ENCODE peak calls at places on chromosome 11, in nine cellular contexts. One of them, this sample, is unnamed.

GRCh38 chr11:65452806-65453490 is 30.4 kb downstream of the NEAT1 start:
- DNase-seq in AG04450: no peak
- DNase-seq in colonic mucosa: no peak
- DNase-seq in esophagus squamous epithelium: no peak
- DNase-seq in mucosa of descending colon: no peak
- DNase-seq in fibroblast of villous mesenchyme: peak
- DNase-seq in cardiac fibroblast: peak
- DNase-seq in GM23338: no peak
- DNase-seq in fibroblast of lung: peak
- DNase-seq in this sample: no peak

GRCh38 chr11:75733346-75734107 is 15.9 kb downstream of the MOGAT2 start:
- DNase-seq in AG04450: no peak
- DNase-seq in colonic mucosa: no peak
- DNase-seq in esophagus squamous epithelium: no peak
- DNase-seq in mucosa of descending colon: no peak
- DNase-seq in fibroblast of villous mesenchyme: no peak
- DNase-seq in cardiac fibroblast: no peak
- DNase-seq in GM23338: no peak
- DNase-seq in fibroblast of lung: peak
- DNase-seq in this sample: no peak

GRCh38 chr11:108494182-108494581 is 4.0 kb downstream of the POGLUT3 start:
- DNase-seq in AG04450: no peak
- DNase-seq in colonic mucosa: no peak
- DNase-seq in esophagus squamous epithelium: no peak
- DNase-seq in mucosa of descending colon: no peak
- DNase-seq in fibroblast of villous mesenchyme: no peak
- DNase-seq in cardiac fibroblast: no peak
- DNase-seq in GM23338: no peak
- DNase-seq in fibroblast of lung: no peak
- DNase-seq in this sample: no peak

GRCh38 chr11:130636672-130637463 is 188.4 kb downstream of the ADAMTS15 start:
- DNase-seq in AG04450: no peak
- DNase-seq in colonic mucosa: no peak
- DNase-seq in esophagus squamous epithelium: no peak
- DNase-seq in mucosa of descending colon: no peak
- DNase-seq in fibroblast of villous mesenchyme: peak
- DNase-seq in cardiac fibroblast: peak
- DNase-seq in GM23338: no peak
- DNase-seq in fibroblast of lung: peak
- DNase-seq in this sample: no peak

GRCh38 chr11:112114460-112114859 is 27.8 kb downstream of the SDHD start:
- DNase-seq in AG04450: no peak
- DNase-seq in colonic mucosa: no peak
- DNase-seq in esophagus squamous epithelium: no peak
- DNase-seq in mucosa of descending colon: no peak
- DNase-seq in fibroblast of villous mesenchyme: no peak
- DNase-seq in cardiac fibroblast: no peak
- DNase-seq in GM23338: no peak
- DNase-seq in fibroblast of lung: no peak
- DNase-seq in this sample: no peak

GRCh38 chr11:3002871-3003270 is 10.7 kb upstream of the NAP1L4 start:
- DNase-seq in AG04450: no peak
- DNase-seq in colonic mucosa: no peak
- DNase-seq in esophagus squamous epithelium: no peak
- DNase-seq in mucosa of descending colon: no peak
- DNase-seq in fibroblast of villous mesenchyme: no peak
- DNase-seq in cardiac fibroblast: no peak
- DNase-seq in GM23338: no peak
- DNase-seq in fibroblast of lung: no peak
- DNase-seq in this sample: no peak

GRCh38 chr11:10648896-10649295 is 44.7 kb downstream of the IRAG1 start:
- DNase-seq in AG04450: no peak
- DNase-seq in colonic mucosa: no peak
- DNase-seq in esophagus squamous epithelium: no peak
- DNase-seq in mucosa of descending colon: no peak
- DNase-seq in fibroblast of villous mesenchyme: no peak
- DNase-seq in cardiac fibroblast: no peak
- DNase-seq in GM23338: no peak
- DNase-seq in fibroblast of lung: no peak
- DNase-seq in this sample: no peak

GRCh38 chr11:2271077-2271326 is 614 bp upstream of the ASCL2 start:
- DNase-seq in AG04450: no peak
- DNase-seq in colonic mucosa: peak
- DNase-seq in esophagus squamous epithelium: no peak
- DNase-seq in mucosa of descending colon: peak
- DNase-seq in fibroblast of villous mesenchyme: no peak
- DNase-seq in cardiac fibroblast: no peak
- DNase-seq in GM23338: peak
- DNase-seq in fibroblast of lung: no peak
- DNase-seq in this sample: no peak

GRCh38 chr11:63961608-63962412 is 12.6 kb upstream of the COX8A start:
- DNase-seq in AG04450: no peak
- DNase-seq in colonic mucosa: peak
- DNase-seq in esophagus squamous epithelium: no peak
- DNase-seq in mucosa of descending colon: no peak
- DNase-seq in fibroblast of villous mesenchyme: peak
- DNase-seq in cardiac fibroblast: peak
- DNase-seq in GM23338: peak
- DNase-seq in fibroblast of lung: no peak
- DNase-seq in this sample: no peak

GRCh38 chr11:19713221-19714092 is 820 bp downstream of the NAV2 start:
- DNase-seq in AG04450: no peak
- DNase-seq in colonic mucosa: no peak
- DNase-seq in esophagus squamous epithelium: no peak
- DNase-seq in mucosa of descending colon: peak
- DNase-seq in fibroblast of villous mesenchyme: no peak
- DNase-seq in cardiac fibroblast: no peak
- DNase-seq in GM23338: peak
- DNase-seq in fibroblast of lung: no peak
- DNase-seq in this sample: no peak

GRCh38 chr11:122082203-122082602 is 33.8 kb downstream of the BLID start:
- DNase-seq in AG04450: no peak
- DNase-seq in colonic mucosa: no peak
- DNase-seq in esophagus squamous epithelium: no peak
- DNase-seq in mucosa of descending colon: no peak
- DNase-seq in fibroblast of villous mesenchyme: no peak
- DNase-seq in cardiac fibroblast: no peak
- DNase-seq in GM23338: no peak
- DNase-seq in fibroblast of lung: peak
- DNase-seq in this sample: no peak

GRCh38 chr11:94851864-94852581 is 83.9 kb downstream of the AMOTL1 start:
- DNase-seq in AG04450: no peak
- DNase-seq in colonic mucosa: no peak
- DNase-seq in esophagus squamous epithelium: no peak
- DNase-seq in mucosa of descending colon: no peak
- DNase-seq in fibroblast of villous mesenchyme: no peak
- DNase-seq in cardiac fibroblast: no peak
- DNase-seq in GM23338: no peak
- DNase-seq in fibroblast of lung: no peak
- DNase-seq in this sample: no peak

GRCh38 chr11:723120-723883 is 17.3 kb downstream of the EPS8L2 start:
- DNase-seq in AG04450: no peak
- DNase-seq in colonic mucosa: peak
- DNase-seq in esophagus squamous epithelium: no peak
- DNase-seq in mucosa of descending colon: peak
- DNase-seq in fibroblast of villous mesenchyme: peak
- DNase-seq in cardiac fibroblast: peak
- DNase-seq in GM23338: peak
- DNase-seq in fibroblast of lung: peak
- DNase-seq in this sample: no peak

GRCh38 chr11:31806186-31806943 is 4.8 kb downstream of the PAX6 start:
- DNase-seq in AG04450: no peak
- DNase-seq in colonic mucosa: peak
- DNase-seq in esophagus squamous epithelium: no peak
- DNase-seq in mucosa of descending colon: no peak
- DNase-seq in fibroblast of villous mesenchyme: no peak
- DNase-seq in cardiac fibroblast: no peak
- DNase-seq in GM23338: peak
- DNase-seq in fibroblast of lung: peak
- DNase-seq in this sample: no peak

GRCh38 chr11:99632969-99633368 is 612.2 kb downstream of the CNTN5 start:
- DNase-seq in AG04450: no peak
- DNase-seq in colonic mucosa: no peak
- DNase-seq in esophagus squamous epithelium: no peak
- DNase-seq in mucosa of descending colon: no peak
- DNase-seq in fibroblast of villous mesenchyme: no peak
- DNase-seq in cardiac fibroblast: no peak
- DNase-seq in GM23338: no peak
- DNase-seq in fibroblast of lung: no peak
- DNase-seq in this sample: no peak

GRCh38 chr11:63877658-63878241 is 38.8 kb downstream of the MARK2 start:
- DNase-seq in AG04450: no peak
- DNase-seq in colonic mucosa: no peak
- DNase-seq in esophagus squamous epithelium: no peak
- DNase-seq in mucosa of descending colon: no peak
- DNase-seq in fibroblast of villous mesenchyme: no peak
- DNase-seq in cardiac fibroblast: no peak
- DNase-seq in GM23338: no peak
- DNase-seq in fibroblast of lung: no peak
- DNase-seq in this sample: no peak

DNA sequence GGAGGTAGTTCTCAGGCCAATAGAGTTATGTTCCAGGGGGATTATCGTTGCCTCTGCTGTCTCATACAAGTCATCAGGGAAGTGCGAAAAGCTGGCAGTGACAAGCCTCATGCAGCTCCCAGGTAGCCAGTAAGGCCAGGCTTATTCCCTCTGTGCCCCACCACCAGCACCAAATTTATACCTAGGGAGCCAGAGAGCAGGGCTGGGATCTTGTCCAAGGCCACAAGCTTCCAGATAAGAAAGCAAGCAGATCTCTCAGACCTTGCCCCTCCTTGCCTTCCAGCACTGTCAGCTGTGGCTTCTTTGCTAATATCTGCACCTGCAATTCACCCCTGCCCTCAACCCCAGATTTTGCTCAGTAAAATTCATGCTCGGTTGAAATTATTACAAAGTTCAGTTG is 206.3 kb upstream of the FAT3 start:
- DNase-seq in AG04450: no peak
- DNase-seq in colonic mucosa: no peak
- DNase-seq in esophagus squamous epithelium: no peak
- DNase-seq in mucosa of descending colon: no peak
- DNase-seq in fibroblast of villous mesenchyme: no peak
- DNase-seq in cardiac fibroblast: no peak
- DNase-seq in GM23338: no peak
- DNase-seq in fibroblast of lung: no peak
- DNase-seq in this sample: no peak
- H3K4me3 ChIP-seq in AG04450: no peak
- H3K4me3 ChIP-seq in colonic mucosa: no peak
- H3K4me3 ChIP-seq in esophagus squamous epithelium: no peak
- H3K4me3 ChIP-seq in mucosa of descending colon: no peak
- H3K4me3 ChIP-seq in fibroblast of villous mesenchyme: no peak
- H3K4me3 ChIP-seq in cardiac fibroblast: no peak
- H3K4me3 ChIP-seq in GM23338: no peak
- H3K4me3 ChIP-seq in fibroblast of lung: no peak
- H3K4me3 ChIP-seq in this sample: no peak

GRCh38 chr11:123357353-123357989 is 72.6 kb upstream of the GRAMD1B start:
- DNase-seq in AG04450: no peak
- DNase-seq in colonic mucosa: no peak
- DNase-seq in esophagus squamous epithelium: no peak
- DNase-seq in mucosa of descending colon: no peak
- DNase-seq in fibroblast of villous mesenchyme: no peak
- DNase-seq in cardiac fibroblast: no peak
- DNase-seq in GM23338: peak
- DNase-seq in fibroblast of lung: no peak
- DNase-seq in this sample: no peak
- H3K4me3 ChIP-seq in AG04450: no peak
- H3K4me3 ChIP-seq in colonic mucosa: no peak
- H3K4me3 ChIP-seq in esophagus squamous epithelium: peak
- H3K4me3 ChIP-seq in mucosa of descending colon: no peak
- H3K4me3 ChIP-seq in fibroblast of villous mesenchyme: no peak
- H3K4me3 ChIP-seq in cardiac fibroblast: no peak
- H3K4me3 ChIP-seq in GM23338: peak
- H3K4me3 ChIP-seq in fibroblast of lung: no peak
- H3K4me3 ChIP-seq in this sample: peak

GRCh38 chr11:69351460-69351859 is 57.5 kb downstream of the MYEOV start:
- DNase-seq in AG04450: no peak
- DNase-seq in colonic mucosa: no peak
- DNase-seq in esophagus squamous epithelium: no peak
- DNase-seq in mucosa of descending colon: no peak
- DNase-seq in fibroblast of villous mesenchyme: peak
- DNase-seq in cardiac fibroblast: peak
- DNase-seq in GM23338: no peak
- DNase-seq in fibroblast of lung: peak
- DNase-seq in this sample: no peak

GRCh38 chr11:69353696-69354544 is 60.0 kb downstream of the MYEOV start:
- DNase-seq in AG04450: no peak
- DNase-seq in colonic mucosa: peak
- DNase-seq in esophagus squamous epithelium: no peak
- DNase-seq in mucosa of descending colon: no peak
- DNase-seq in fibroblast of villous mesenchyme: no peak
- DNase-seq in cardiac fibroblast: no peak
- DNase-seq in GM23338: peak
- DNase-seq in fibroblast of lung: no peak
- DNase-seq in this sample: no peak

GRCh38 chr11:69352715-69353325 is 58.9 kb downstream of the MYEOV start:
- DNase-seq in AG04450: peak
- DNase-seq in colonic mucosa: peak
- DNase-seq in esophagus squamous epithelium: no peak
- DNase-seq in mucosa of descending colon: peak
- DNase-seq in fibroblast of villous mesenchyme: peak
- DNase-seq in cardiac fibroblast: peak
- DNase-seq in GM23338: no peak
- DNase-seq in fibroblast of lung: peak
- DNase-seq in this sample: no peak

GRCh38 chr11:69350596-69350995 is 56.6 kb downstream of the MYEOV start:
- DNase-seq in AG04450: no peak
- DNase-seq in colonic mucosa: no peak
- DNase-seq in esophagus squamous epithelium: no peak
- DNase-seq in mucosa of descending colon: no peak
- DNase-seq in fibroblast of villous mesenchyme: no peak
- DNase-seq in cardiac fibroblast: no peak
- DNase-seq in GM23338: no peak
- DNase-seq in fibroblast of lung: no peak
- DNase-seq in this sample: no peak

DNA sequence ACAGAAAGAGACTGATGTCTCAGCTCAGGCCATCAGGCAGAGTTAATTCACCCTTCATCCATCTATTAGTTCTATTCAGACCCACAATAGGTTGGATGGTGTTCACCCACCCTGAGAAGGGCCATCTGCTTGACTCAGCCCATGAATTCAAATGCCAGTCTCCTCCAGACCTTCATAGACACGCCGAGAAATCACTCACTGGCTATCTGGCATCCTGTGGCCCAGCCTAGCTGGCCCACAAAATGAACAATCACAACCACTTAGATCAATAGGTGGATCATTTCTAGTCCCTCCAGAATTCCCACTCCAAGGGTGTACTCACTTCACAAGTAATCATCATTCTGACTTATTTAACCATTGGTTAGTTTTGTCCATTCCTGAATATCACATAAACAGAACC is 58.2 kb downstream of the MYEOV start:
- DNase-seq in AG04450: no peak
- DNase-seq in colonic mucosa: peak
- DNase-seq in esophagus squamous epithelium: no peak
- DNase-seq in mucosa of descending colon: no peak
- DNase-seq in fibroblast of villous mesenchyme: no peak
- DNase-seq in cardiac fibroblast: no peak
- DNase-seq in GM23338: no peak
- DNase-seq in fibroblast of lung: peak
- DNase-seq in this sample: no peak
- H3K4me3 ChIP-seq in AG04450: no peak
- H3K4me3 ChIP-seq in colonic mucosa: no peak
- H3K4me3 ChIP-seq in esophagus squamous epithelium: no peak
- H3K4me3 ChIP-seq in mucosa of descending colon: no peak
- H3K4me3 ChIP-seq in fibroblast of villous mesenchyme: no peak
- H3K4me3 ChIP-seq in cardiac fibroblast: no peak
- H3K4me3 ChIP-seq in GM23338: no peak
- H3K4me3 ChIP-seq in fibroblast of lung: no peak
- H3K4me3 ChIP-seq in this sample: no peak

GRCh38 chr11:92941676-92942571 is 27.5 kb upstream of the MTNR1B start:
- DNase-seq in AG04450: no peak
- DNase-seq in colonic mucosa: peak
- DNase-seq in esophagus squamous epithelium: no peak
- DNase-seq in mucosa of descending colon: no peak
- DNase-seq in fibroblast of villous mesenchyme: peak
- DNase-seq in cardiac fibroblast: peak
- DNase-seq in GM23338: peak
- DNase-seq in fibroblast of lung: no peak
- DNase-seq in this sample: no peak
- H3K4me3 ChIP-seq in AG04450: no peak
- H3K4me3 ChIP-seq in colonic mucosa: no peak
- H3K4me3 ChIP-seq in esophagus squamous epithelium: no peak
- H3K4me3 ChIP-seq in mucosa of descending colon: no peak
- H3K4me3 ChIP-seq in fibroblast of villous mesenchyme: no peak
- H3K4me3 ChIP-seq in cardiac fibroblast: no peak
- H3K4me3 ChIP-seq in GM23338: no peak
- H3K4me3 ChIP-seq in fibroblast of lung: no peak
- H3K4me3 ChIP-seq in this sample: no peak